ENCODE peak calls at places on chromosomes 11 and 22, in five cellular contexts. V, C, D, B and W are unnamed samples.

GRCh38 chr11:96339704-96340554 is 3.1 kb downstream of the MAML2 start:
- DNase-seq in B (no peak), D (no peak), C (peak), V (no peak), W (no peak)

GRCh38 chr11:134945993-134946392 is 534.0 kb upstream of the B3GAT1 start:
- DNase-seq in V (no peak), D (no peak), C (no peak), B (no peak), W (no peak)

GRCh38 chr11:93773601-93774200 is 10.4 kb upstream of the MED17 start:
- DNase-seq in D (no peak), C (no peak), V (no peak), B (no peak), W (no peak)

GRCh38 chr11:5643585-5643984 is 18.8 kb downstream of the TRIM34 start:
- DNase-seq in B (no peak), D (no peak), C (no peak), V (no peak), W (no peak)

GRCh38 chr22:49326558-49326957 is 501.1 kb downstream of the BRD1 start:
- DNase-seq in B (no peak), V (no peak), D (no peak), C (no peak), W (no peak)

GRCh38 chr11:16410479-16410878 is 54.1 kb upstream of the SOX6 start:
- DNase-seq in B (peak), C (no peak), V (no peak), D (no peak), W (no peak)

GRCh38 chr22:46588279-46589140 is 31.7 kb upstream of the GRAMD4 start:
- DNase-seq in B (no peak), D (no peak), C (no peak), V (no peak), W (no peak)

GRCh38 chr11:104700609-104701008 is 197.7 kb downstream of the CASP12 start:
- DNase-seq in B (no peak), C (peak), V (no peak), D (no peak), W (no peak)

GRCh38 chr22:45441158-45441557 is 27.7 kb downstream of the RIBC2 start:
- DNase-seq in C (peak), D (peak), V (peak), B (peak), W (no peak)

GRCh38 chr22:37569009-37569920 is 9.0 kb downstream of the CDC42EP1 start:
- DNase-seq in C (no peak), D (no peak), V (no peak), B (no peak), W (no peak)

GRCh38 chr11:19632435-19632834 is 80.2 kb upstream of the NAV2 start:
- DNase-seq in B (no peak), C (peak), V (no peak), D (no peak), W (no peak)

GRCh38 chr11:74449369-74449931 is 17.9 kb downstream of the KCNE3 start:
- DNase-seq in V (peak), B (peak), C (peak), D (peak), W (peak)

GRCh38 chr11:77449784-77450183 is 24.1 kb downstream of the PAK1 start:
- DNase-seq in V (no peak), C (no peak), D (no peak), B (no peak), W (no peak)

GRCh38 chr11:26199341-26199740 is 132.6 kb upstream of the ANO3 start:
- DNase-seq in B (no peak), V (no peak), C (peak), D (no peak), W (no peak)

GRCh38 chr22:49904040-49904369 is 14.2 kb downstream of the ALG12 start:
- DNase-seq in C (no peak), D (no peak), V (no peak), B (no peak), W (no peak)

GRCh38 chr11:17371614-17372013 is 16.8 kb downstream of the KCNJ11 start:
- DNase-seq in D (no peak), V (no peak), B (no peak), C (peak), W (no peak)

GRCh38 chr11:76419896-76420295 is 24.9 kb upstream of the EMSY start:
- DNase-seq in V (no peak), C (peak), B (peak), D (peak), W (peak)

GRCh38 chr11:76237041-76237649 is 30.8 kb upstream of the WNT11 start:
- DNase-seq in C (no peak), D (no peak), V (no peak), B (no peak), W (no peak)

GRCh38 chr11:65562788-65563187 is 4.6 kb upstream of the LTBP3 start:
- DNase-seq in D (no peak), C (no peak), V (no peak), B (no peak), W (no peak)